ENCODE peak calls at places on chromosomes 13 and 19, in five cellular contexts. E is A549, D is astrocyte, J is GM23248, S is fibroblast of lung. M is an unnamed sample.

GRCh38 chr13:77457989-77458388 is 77.5 kb upstream of the SCEL start:
- DNase-seq in E (no peak), D (no peak), J (no peak), S (no peak), M (no peak)

GRCh38 chr13:44293908-44294735 is 79.5 kb upstream of the SERP2 start:
- DNase-seq in E (no peak), D (peak; percentile 50), J (peak; percentile 50), S (peak; percentile 76), M (no peak)

GRCh38 chr19:45577111-45577905 is 7.3 kb downstream of the OPA3 start:
- DNase-seq in E (peak; percentile 91), D (peak; percentile 94), J (peak; percentile 97), S (peak; percentile 86), M (peak; percentile 69)

GRCh38 chr19:28737021-28737525 is 475.9 kb downstream of the UQCRFS1 start:
- DNase-seq in E (peak; percentile 35), D (peak; percentile 7), J (peak; percentile 75), S (peak; percentile 65), M (no peak)

GRCh38 chr19:33000910-33001309 is 28.9 kb downstream of the FAAP24 start:
- DNase-seq in E (no peak), D (no peak), J (no peak), S (no peak), M (no peak)

GRCh38 chr13:77737583-77738200 is 40.2 kb downstream of the SLAIN1 start:
- DNase-seq in E (no peak), D (no peak), J (no peak), S (no peak), M (no peak)

GRCh38 chr13:93775507-93776108 is 549.0 kb downstream of the GPC6 start:
- DNase-seq in E (no peak), D (peak; percentile 84), J (peak; percentile 76), S (peak; percentile 66), M (no peak)

GRCh38 chr13:59787679-59788078 is 376.0 kb downstream of the DIAPH3 start:
- DNase-seq in E (no peak), D (no peak), J (no peak), S (no peak), M (no peak)

GRCh38 chr13:71864094-71864980 is 2.7 kb downstream of the DACH1 start:
- DNase-seq in E (no peak), D (no peak), J (no peak), S (peak; percentile 43), M (no peak)

GRCh38 chr19:4877753-4878490 is 10.5 kb upstream of the PLIN3 start:
- DNase-seq in E (no peak), D (no peak), J (no peak), S (no peak), M (peak; percentile 62)
- H3K27ac ChIP-seq in E (no peak overlapping the region), D (no peak overlapping the region), J (no peak overlapping the region), S (no peak overlapping the region), M (peak overlapping the region; percentile 65)

GRCh38 chr19:16620018-16620417 is 8.0 kb downstream of the MED26 start:
- DNase-seq in E (no peak), D (no peak), J (peak; percentile 23), S (no peak), M (no peak)

GRCh38 chr19:16618248-16618647 is 9.8 kb downstream of the MED26 start:
- DNase-seq in E (no peak), D (no peak), J (no peak), S (no peak), M (no peak)

GRCh38 chr19:16620584-16620983 is 7.4 kb downstream of the MED26 start:
- DNase-seq in E (no peak), D (no peak), J (no peak), S (no peak), M (no peak)

GRCh38 chr19:16621165-16621800 is 6.7 kb downstream of the MED26 start:
- DNase-seq in E (no peak), D (no peak), J (no peak), S (no peak), M (no peak)

GRCh38 chr19:16619456-16619855 is 8.5 kb downstream of the MED26 start:
- DNase-seq in E (no peak), D (no peak), J (peak; percentile 53), S (no peak), M (no peak)
- H3K27ac ChIP-seq in E (no peak overlapping the region), D (no peak overlapping the region), J (peak overlapping the region; percentile 35), S (no peak overlapping the region), M (no peak overlapping the region)

GRCh38 chr13:97109841-97110492 is 112.2 kb upstream of the MBNL2 start:
- DNase-seq in E (peak; percentile 83), D (peak; percentile 84), J (peak; percentile 95), S (peak; percentile 79), M (peak; percentile 94)
- H3K27ac ChIP-seq in E (peak overlapping the region; percentile 61), D (no peak overlapping the region), J (no peak overlapping the region), S (no peak overlapping the region), M (no peak overlapping the region)

DNA sequence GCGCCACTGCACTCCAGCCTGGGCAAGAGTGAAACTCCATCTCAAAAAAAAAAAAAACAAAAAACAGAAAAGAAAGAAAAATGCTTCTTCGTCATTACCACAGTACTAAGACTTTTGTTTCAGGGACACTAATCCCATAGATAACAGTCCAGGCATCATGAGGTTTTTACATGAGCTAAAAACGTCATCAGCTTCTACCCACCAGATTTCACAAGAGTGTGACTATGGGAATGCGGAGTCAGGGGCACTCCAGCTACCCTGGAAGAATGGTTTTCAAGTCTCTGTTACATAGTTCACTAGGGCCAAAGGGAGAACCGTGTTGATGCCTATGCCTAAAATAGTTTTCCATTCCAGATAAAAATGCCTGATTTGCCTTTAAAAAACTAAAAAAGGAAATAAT is 33.2 kb downstream of the RAB20 start:
- DNase-seq in E (no peak), D (no peak), J (no peak), S (peak; percentile 64), M (no peak)
- H3K27ac ChIP-seq in E (no peak overlapping the region), D (no peak overlapping the region), J (no peak overlapping the region), S (no peak overlapping the region), M (no peak overlapping the region)

GRCh38 chr19:36849701-36850645 is 703 bp upstream of the ZNF345 start:
- DNase-seq in E (peak; percentile 65), D (peak; percentile 87), J (peak; percentile 96), S (peak; percentile 90), M (peak; percentile 96)
- H3K27ac ChIP-seq in E (no peak overlapping the region), D (peak overlapping the region; percentile 64), J (peak overlapping the region; percentile 60), S (peak overlapping the region; percentile 68), M (no peak overlapping the region)

GRCh38 chr19:10713317-10713716 is 4.6 kb upstream of the DNM2 start:
- DNase-seq in E (no peak), D (no peak), J (no peak), S (no peak), M (no peak)
- H3K27ac ChIP-seq in E (no peak overlapping the region), D (no peak overlapping the region), J (no peak overlapping the region), S (no peak overlapping the region), M (no peak overlapping the region)

DNA sequence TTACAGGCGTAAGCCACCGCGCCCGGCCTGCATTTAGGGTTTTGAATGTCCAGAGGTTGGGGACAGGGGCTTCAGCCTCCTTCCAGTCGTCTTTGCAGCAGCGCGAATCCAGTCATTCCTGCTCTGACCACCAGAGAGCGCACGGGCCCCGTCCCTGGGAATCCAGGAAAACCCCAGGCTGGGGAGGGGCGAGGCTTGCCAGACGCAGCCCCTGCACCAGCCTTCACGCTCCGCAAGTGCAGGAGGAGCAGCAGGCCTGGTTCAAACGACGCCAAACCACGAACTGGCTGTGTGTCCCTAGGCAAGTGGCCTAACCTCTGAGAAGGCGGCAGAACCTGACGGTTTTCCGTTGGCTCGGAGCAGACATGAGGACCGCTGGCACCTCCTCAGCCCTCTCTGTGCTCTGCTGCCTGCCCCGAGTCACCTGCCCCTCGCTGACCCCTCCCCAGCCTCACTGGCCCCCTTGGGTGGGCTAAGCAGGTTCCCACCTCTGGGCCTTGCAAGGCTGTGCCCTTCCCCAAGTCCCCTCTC is 2.0 kb upstream of the RNF126 start:
- DNase-seq in E (peak; percentile 81), D (peak; percentile 46), J (peak; percentile 79), S (peak; percentile 71), M (peak; percentile 98)
- H3K27ac ChIP-seq in E (peak overlapping the region; percentile 76), D (no peak overlapping the region), J (no peak overlapping the region), S (no peak overlapping the region), M (no peak overlapping the region)

GRCh38 chr13:97301382-97302095 is 79.4 kb downstream of the MBNL2 start:
- DNase-seq in E (no peak), D (no peak), J (no peak), S (no peak), M (no peak)
- H3K27ac ChIP-seq in E (no peak overlapping the region), D (no peak overlapping the region), J (no peak overlapping the region), S (no peak overlapping the region), M (no peak overlapping the region)

GRCh38 chr19:16326401-16327130 is 1.9 kb downstream of the KLF2 start:
- DNase-seq in E (no peak), D (no peak), J (peak; percentile 61), S (no peak), M (peak; percentile 74)

GRCh38 chr19:16327501-16327900 is 2.9 kb downstream of the KLF2 start:
- DNase-seq in E (no peak), D (no peak), J (peak; percentile 36), S (no peak), M (no peak)

GRCh38 chr19:16325671-16326400 is 1.2 kb downstream of the KLF2 start:
- DNase-seq in E (peak; percentile 43), D (no peak), J (peak; percentile 77), S (no peak), M (peak; percentile 92)

GRCh38 chr19:16327911-16328823 is 3.5 kb downstream of the KLF2 start:
- DNase-seq in E (peak; percentile 32), D (no peak), J (peak; percentile 93), S (peak; percentile 96), M (no peak)

GRCh38 chr19:16327131-16327450 is 2.5 kb downstream of the KLF2 start:
- DNase-seq in E (no peak), D (no peak), J (peak; percentile 28), S (no peak), M (no peak)
- H3K27ac ChIP-seq in E (no peak overlapping the region), D (no peak overlapping the region), J (peak overlapping the region; percentile 81), S (peak overlapping the region; percentile 70), M (no peak overlapping the region)

DNA sequence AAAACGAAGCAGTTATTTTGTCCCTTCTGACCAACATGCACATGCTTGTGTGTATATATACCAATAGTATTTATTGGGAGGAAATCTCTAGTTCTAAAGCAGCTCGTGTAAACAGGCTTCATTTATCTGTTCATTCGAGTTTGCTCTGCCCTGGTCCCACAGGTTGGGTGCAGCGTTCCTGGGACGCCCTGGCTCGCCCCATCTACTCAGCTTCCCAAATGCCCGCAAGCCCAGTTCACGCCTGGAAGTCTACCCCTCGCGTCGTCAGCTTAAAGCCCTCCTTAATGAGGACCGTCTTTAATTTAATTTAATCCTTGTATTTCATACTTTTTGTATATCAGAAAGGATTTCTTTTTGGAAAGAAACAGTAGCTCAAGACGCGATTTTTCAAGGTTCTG is 604 bp downstream of the THSD1 start:
- DNase-seq in E (peak; percentile 1), D (no peak), J (peak; percentile 42), S (no peak), M (peak; percentile 53)
- H3K27ac ChIP-seq in E (peak overlapping the region; percentile 75), D (no peak overlapping the region), J (no peak overlapping the region), S (peak overlapping the region; percentile 58), M (no peak overlapping the region)